ENCODE peak calls at places on chromosomes 4 and X, in four cellular contexts. T is uterus; L is stimulated activated CD4-positive, alpha-beta T cell treated with anti-CD3 and anti-CD28 coated beads, TNF-alpha, amount 100 ng/mL, for 1 hour; A is endothelial cell. H is an unnamed sample.

GRCh38 chr4:56863441-56864129 is 42.1 kb upstream of the SPINK2 start:
- DNase-seq in T (no peak), L (no peak), A (no peak), H (no peak)

GRCh38 chr4:119627267-119628190 is 1.1 kb downstream of the PDE5A start:
- DNase-seq in T (peak), L (no peak), A (peak), H (peak)

GRCh38 chrX:134236690-134237362 is at the start of gene CCDC160:
- DNase-seq in T (peak), L (no peak), A (peak), H (no peak)

GRCh38 chr4:76206222-76206942 is 7.2 kb downstream of the SCARB2 start:
- DNase-seq in T (peak), L (no peak), A (no peak), H (peak)

GRCh38 chr4:97370581-97370980 is 772.7 kb downstream of the STPG2 start:
- DNase-seq in T (no peak), L (no peak), A (no peak), H (no peak)

GRCh38 chrX:70444326-70445196 is at the start of gene DLG3:
- DNase-seq in T (no peak), L (no peak), A (peak), H (no peak)

GRCh38 chr4:110247591-110247990 is 49.2 kb upstream of the ELOVL6 start:
- DNase-seq in T (no peak), L (no peak), A (no peak), H (no peak)

GRCh38 chr4:60313616-60314015 is 886.5 kb upstream of the ADGRL3 start:
- DNase-seq in T (no peak), L (no peak), A (no peak), H (no peak)

GRCh38 chr4:94516067-94516466 is 64.3 kb downstream of the PDLIM5 start:
- DNase-seq in T (no peak), L (no peak), A (no peak), H (peak)

GRCh38 chr4:69321153-69321729 is 41.0 kb downstream of the UGT2B28 start:
- DNase-seq in T (no peak), L (no peak), A (no peak), H (no peak)

GRCh38 chrX:68732906-68733493 is 85.5 kb downstream of the STARD8 start:
- DNase-seq in T (no peak), L (no peak), A (peak), H (no peak)

GRCh38 chr4:176377705-176378302 is 58.0 kb downstream of the SPCS3 start:
- DNase-seq in T (no peak), L (no peak), A (no peak), H (no peak)

H was measured in amniotic stem cell.